ENCODE peak calls at places on chromosomes 3 and 15, in six cellular contexts. One of them, this sample, is unnamed.
A peak's percentile ranks its signal among the peaks of the same experiment; 100 is the strongest.

GRCh38 chr15:80674245-80674614 is 20.9 kb upstream of the ABHD17C start:
- DNase-seq in NCI-H1436: no peak
- DNase-seq in activated naive CD4-positive, alpha-beta T cell: no peak
- DNase-seq in dermis microvascular lymphatic vessel endothelial cell: no peak
- DNase-seq in skeletal muscle cell: no peak
- DNase-seq in PC-9: no peak
- DNase-seq in this sample: no peak

GRCh38 chr3:63067999-63068645 is 192.9 kb upstream of the CADPS start:
- DNase-seq in NCI-H1436: no peak
- DNase-seq in activated naive CD4-positive, alpha-beta T cell: no peak
- DNase-seq in dermis microvascular lymphatic vessel endothelial cell: peak; percentile 46
- DNase-seq in skeletal muscle cell: no peak
- DNase-seq in PC-9: no peak
- DNase-seq in this sample: no peak

GRCh38 chr15:90660195-90660995 is 56.8 kb upstream of the BLM start:
- DNase-seq in NCI-H1436: no peak
- DNase-seq in activated naive CD4-positive, alpha-beta T cell: peak; percentile 38
- DNase-seq in dermis microvascular lymphatic vessel endothelial cell: no peak
- DNase-seq in skeletal muscle cell: peak; percentile 70
- DNase-seq in PC-9: peak; percentile 85
- DNase-seq in this sample: peak; percentile 35

GRCh38 chr3:40996382-40996781 is 202.9 kb upstream of the CTNNB1 start:
- DNase-seq in NCI-H1436: no peak
- DNase-seq in activated naive CD4-positive, alpha-beta T cell: no peak
- DNase-seq in dermis microvascular lymphatic vessel endothelial cell: no peak
- DNase-seq in skeletal muscle cell: no peak
- DNase-seq in PC-9: no peak
- DNase-seq in this sample: no peak

GRCh38 chr3:901953-902778 is 190.7 kb upstream of the CNTN6 start:
- DNase-seq in NCI-H1436: no peak
- DNase-seq in activated naive CD4-positive, alpha-beta T cell: no peak
- DNase-seq in dermis microvascular lymphatic vessel endothelial cell: peak; percentile 18
- DNase-seq in skeletal muscle cell: no peak
- DNase-seq in PC-9: no peak
- DNase-seq in this sample: no peak

GRCh38 chr15:27545494-27546255 is 553.4 kb downstream of the OCA2 start:
- DNase-seq in NCI-H1436: no peak
- DNase-seq in activated naive CD4-positive, alpha-beta T cell: no peak
- DNase-seq in dermis microvascular lymphatic vessel endothelial cell: no peak
- DNase-seq in skeletal muscle cell: no peak
- DNase-seq in PC-9: no peak
- DNase-seq in this sample: no peak

GRCh38 chr3:190673157-190673556 is 159.3 kb downstream of the IL1RAP start:
- DNase-seq in NCI-H1436: no peak
- DNase-seq in activated naive CD4-positive, alpha-beta T cell: no peak
- DNase-seq in dermis microvascular lymphatic vessel endothelial cell: peak; percentile 2
- DNase-seq in skeletal muscle cell: peak; percentile 21
- DNase-seq in PC-9: no peak
- DNase-seq in this sample: no peak

GRCh38 chr15:57554063-57554820 is 37.5 kb upstream of the MYZAP start:
- DNase-seq in NCI-H1436: no peak
- DNase-seq in activated naive CD4-positive, alpha-beta T cell: no peak
- DNase-seq in dermis microvascular lymphatic vessel endothelial cell: peak; percentile 86
- DNase-seq in skeletal muscle cell: no peak
- DNase-seq in PC-9: no peak
- DNase-seq in this sample: no peak

GRCh38 chr3:157333551-157333991 is 103.1 kb upstream of the PTX3 start:
- DNase-seq in NCI-H1436: no peak
- DNase-seq in activated naive CD4-positive, alpha-beta T cell: no peak
- DNase-seq in dermis microvascular lymphatic vessel endothelial cell: no peak
- DNase-seq in skeletal muscle cell: peak; percentile 56
- DNase-seq in PC-9: no peak
- DNase-seq in this sample: no peak

GRCh38 chr15:37900286-37901221 is 33.9 kb upstream of the TMCO5A start:
- DNase-seq in NCI-H1436: no peak
- DNase-seq in activated naive CD4-positive, alpha-beta T cell: no peak
- DNase-seq in dermis microvascular lymphatic vessel endothelial cell: peak; percentile 62
- DNase-seq in skeletal muscle cell: peak; percentile 43
- DNase-seq in PC-9: no peak
- DNase-seq in this sample: no peak

GRCh38 chr3:63034106-63034505 is 158.9 kb upstream of the CADPS start:
- DNase-seq in NCI-H1436: no peak
- DNase-seq in activated naive CD4-positive, alpha-beta T cell: no peak
- DNase-seq in dermis microvascular lymphatic vessel endothelial cell: no peak
- DNase-seq in skeletal muscle cell: no peak
- DNase-seq in PC-9: no peak
- DNase-seq in this sample: no peak

GRCh38 chr3:17979248-17979647 is 236.8 kb upstream of the TBC1D5 start:
- DNase-seq in NCI-H1436: no peak
- DNase-seq in activated naive CD4-positive, alpha-beta T cell: no peak
- DNase-seq in dermis microvascular lymphatic vessel endothelial cell: no peak
- DNase-seq in skeletal muscle cell: no peak
- DNase-seq in PC-9: no peak
- DNase-seq in this sample: no peak

GRCh38 chr3:71247221-71247947 is 336.1 kb downstream of the FOXP1 start:
- DNase-seq in NCI-H1436: no peak
- DNase-seq in activated naive CD4-positive, alpha-beta T cell: no peak
- DNase-seq in dermis microvascular lymphatic vessel endothelial cell: no peak
- DNase-seq in skeletal muscle cell: no peak
- DNase-seq in PC-9: no peak
- DNase-seq in this sample: no peak

GRCh38 chr3:7517979-7518378 is 657.1 kb downstream of the GRM7 start:
- DNase-seq in NCI-H1436: no peak
- DNase-seq in activated naive CD4-positive, alpha-beta T cell: no peak
- DNase-seq in dermis microvascular lymphatic vessel endothelial cell: no peak
- DNase-seq in skeletal muscle cell: no peak
- DNase-seq in PC-9: no peak
- DNase-seq in this sample: no peak

GRCh38 chr15:25783607-25784131 is 79.5 kb downstream of the ATP10A start:
- DNase-seq in NCI-H1436: no peak
- DNase-seq in activated naive CD4-positive, alpha-beta T cell: peak; percentile 45
- DNase-seq in dermis microvascular lymphatic vessel endothelial cell: no peak
- DNase-seq in skeletal muscle cell: no peak
- DNase-seq in PC-9: no peak
- DNase-seq in this sample: peak; percentile 48

GRCh38 chr3:175020101-175020500 is 161.0 kb downstream of the NAALADL2 start:
- DNase-seq in NCI-H1436: no peak
- DNase-seq in activated naive CD4-positive, alpha-beta T cell: no peak
- DNase-seq in dermis microvascular lymphatic vessel endothelial cell: no peak
- DNase-seq in skeletal muscle cell: no peak
- DNase-seq in PC-9: no peak
- DNase-seq in this sample: no peak

GRCh38 chr3:39000008-39000450 is 51.7 kb downstream of the SCN11A start:
- DNase-seq in NCI-H1436: no peak
- DNase-seq in activated naive CD4-positive, alpha-beta T cell: no peak
- DNase-seq in dermis microvascular lymphatic vessel endothelial cell: peak; percentile 64
- DNase-seq in skeletal muscle cell: no peak
- DNase-seq in PC-9: peak; percentile 68
- DNase-seq in this sample: no peak

GRCh38 chr3:19106307-19106706 is 42.0 kb upstream of the KCNH8 start:
- DNase-seq in NCI-H1436: no peak
- DNase-seq in activated naive CD4-positive, alpha-beta T cell: no peak
- DNase-seq in dermis microvascular lymphatic vessel endothelial cell: no peak
- DNase-seq in skeletal muscle cell: no peak
- DNase-seq in PC-9: no peak
- DNase-seq in this sample: no peak

GRCh38 chr3:100992086-100993033 is 861 bp downstream of the ABI3BP start:
- DNase-seq in NCI-H1436: no peak
- DNase-seq in activated naive CD4-positive, alpha-beta T cell: no peak
- DNase-seq in dermis microvascular lymphatic vessel endothelial cell: peak; percentile 80
- DNase-seq in skeletal muscle cell: no peak
- DNase-seq in PC-9: peak; percentile 33
- DNase-seq in this sample: no peak

GRCh38 chr3:188529228-188529627 is 375.3 kb downstream of the LPP start:
- DNase-seq in NCI-H1436: no peak
- DNase-seq in activated naive CD4-positive, alpha-beta T cell: no peak
- DNase-seq in dermis microvascular lymphatic vessel endothelial cell: no peak
- DNase-seq in skeletal muscle cell: no peak
- DNase-seq in PC-9: no peak
- DNase-seq in this sample: no peak

GRCh38 chr3:191005790-191006189 is 143.3 kb upstream of the GMNC start:
- DNase-seq in NCI-H1436: no peak
- DNase-seq in activated naive CD4-positive, alpha-beta T cell: no peak
- DNase-seq in dermis microvascular lymphatic vessel endothelial cell: no peak
- DNase-seq in skeletal muscle cell: no peak
- DNase-seq in PC-9: no peak
- DNase-seq in this sample: no peak

GRCh38 chr3:177753498-177754155 is 556.3 kb upstream of the TBL1XR1 start:
- DNase-seq in NCI-H1436: no peak
- DNase-seq in activated naive CD4-positive, alpha-beta T cell: no peak
- DNase-seq in dermis microvascular lymphatic vessel endothelial cell: no peak
- DNase-seq in skeletal muscle cell: no peak
- DNase-seq in PC-9: no peak
- DNase-seq in this sample: no peak

GRCh38 chr15:63519548-63520178 is 15.3 kb downstream of the USP3 start:
- DNase-seq in NCI-H1436: no peak
- DNase-seq in activated naive CD4-positive, alpha-beta T cell: no peak
- DNase-seq in dermis microvascular lymphatic vessel endothelial cell: no peak
- DNase-seq in skeletal muscle cell: no peak
- DNase-seq in PC-9: no peak
- DNase-seq in this sample: no peak

GRCh38 chr15:68303560-68304436 is 26.3 kb downstream of the FEM1B start:
- DNase-seq in NCI-H1436: no peak
- DNase-seq in activated naive CD4-positive, alpha-beta T cell: no peak
- DNase-seq in dermis microvascular lymphatic vessel endothelial cell: no peak
- DNase-seq in skeletal muscle cell: no peak
- DNase-seq in PC-9: no peak
- DNase-seq in this sample: no peak

This sample was measured in T-helper 17 cell.